ENCODE peak calls at places on chromosomes 11 and 22, in eight cellular contexts. Z is prostate gland, B is spleen, W is esophagus muscularis mucosa, U is K562, P is H1, X is breast epithelium, S is sigmoid colon. C is an unnamed sample.

GRCh38 chr11:5102246-5102645 is 32.9 kb downstream of the OR52E1 start:
- DNase-seq in Z (no peak), P (no peak), U (no peak), X (no peak), S (no peak), B (no peak), W (no peak), C (no peak)

GRCh38 chr11:117877120-117877784 is 794 bp upstream of the FXYD6 start:
- DNase-seq in P (no peak), Z (no peak), S (peak), X (no peak), U (no peak), W (no peak), B (no peak), C (no peak)

GRCh38 chr11:92978226-92979111 is 9.0 kb downstream of the MTNR1B start:
- DNase-seq in U (no peak), P (no peak), B (no peak), S (no peak), X (no peak), Z (no peak), W (no peak), C (no peak)

GRCh38 chr11:75508051-75508561 is 17.6 kb downstream of the GDPD5 start:
- DNase-seq in U (no peak), X (no peak), Z (no peak), W (no peak), P (no peak), B (no peak), S (no peak), C (no peak)

GRCh38 chr11:127895776-127896175 is 691.6 kb downstream of the ETS1 start:
- DNase-seq in P (no peak), Z (no peak), B (no peak), X (no peak), W (no peak), S (no peak), U (no peak), C (no peak)

GRCh38 chr22:37051629-37052385 is at the start of gene KCTD17:
- DNase-seq in W (no peak), U (peak), B (peak), S (peak), X (no peak), P (peak), Z (peak), C (no peak)

GRCh38 chr11:113248702-113249490 is 65.5 kb upstream of the TTC12 start:
- DNase-seq in Z (no peak), B (no peak), W (no peak), S (no peak), U (no peak), X (no peak), P (no peak), C (no peak)

GRCh38 chr11:119829407-119829806 is 100.4 kb upstream of the NECTIN1 start:
- DNase-seq in W (no peak), Z (no peak), U (no peak), B (no peak), P (no peak), S (no peak), X (no peak), C (no peak)

GRCh38 chr11:7486731-7487130 is 1.4 kb downstream of the OLFML1 start:
- DNase-seq in P (no peak), U (no peak), S (no peak), X (no peak), Z (no peak), B (no peak), W (no peak), C (no peak)

GRCh38 chr11:86303257-86303656 is 1.2 kb downstream of the HIKESHI start:
- DNase-seq in P (no peak), S (no peak), B (no peak), W (no peak), Z (no peak), X (no peak), U (no peak), C (no peak)

GRCh38 chr22:45418056-45418769 is 4.7 kb downstream of the RIBC2 start:
- DNase-seq in U (no peak), Z (no peak), P (peak), X (peak), W (no peak), B (no peak), S (no peak), C (peak)

GRCh38 chr22:50167689-50168489 is 2.6 kb upstream of the PANX2 start:
- DNase-seq in W (no peak), P (no peak), S (peak), B (no peak), Z (no peak), U (no peak), X (no peak), C (no peak)

GRCh38 chr22:20551805-20552449 is 44.5 kb downstream of the MED15 start:
- DNase-seq in W (no peak), X (no peak), U (no peak), S (peak), P (no peak), B (peak), Z (no peak), C (peak)

GRCh38 chr11:32302826-32303225 is 132.5 kb downstream of the WT1 start:
- DNase-seq in P (no peak), B (no peak), S (no peak), Z (no peak), W (no peak), U (no peak), X (no peak), C (no peak)

GRCh38 chr11:28100665-28101064 is 7.3 kb downstream of the KIF18A start:
- DNase-seq in U (no peak), B (no peak), Z (no peak), P (no peak), W (no peak), X (no peak), S (no peak), C (no peak)

GRCh38 chr11:83724704-83725114 is 438.5 kb upstream of the CCDC90B start:
- DNase-seq in Z (peak), B (no peak), X (peak), U (no peak), P (peak), W (no peak), S (no peak), C (no peak)

GRCh38 chr11:128898580-128899344 is 7.6 kb downstream of the KCNJ5 start:
- DNase-seq in P (no peak), U (no peak), W (no peak), Z (no peak), S (peak), X (no peak), B (no peak), C (no peak)

GRCh38 chr22:45006101-45006872 is 3.5 kb downstream of the PHF21B start:
- DNase-seq in X (no peak), S (no peak), W (no peak), U (no peak), Z (no peak), B (no peak), P (no peak), C (no peak)

GRCh38 chr11:70606248-70606950 is 208.1 kb downstream of the CTTN start:
- DNase-seq in P (no peak), B (no peak), W (no peak), U (no peak), Z (no peak), S (no peak), X (no peak), C (no peak)

GRCh38 chr22:18095101-18095805 is 15.4 kb upstream of the TUBA8 start:
- DNase-seq in S (no peak), P (no peak), Z (no peak), B (peak), W (no peak), X (no peak), U (no peak), C (no peak)

GRCh38 chr11:33013706-33014105 is 2.0 kb upstream of the DEPDC7 start:
- DNase-seq in Z (no peak), P (no peak), U (no peak), B (no peak), W (no peak), S (no peak), X (no peak), C (no peak)

GRCh38 chr22:24810043-24810749 is 4.2 kb downstream of the SGSM1 start:
- DNase-seq in P (no peak), W (no peak), X (peak), S (peak), B (no peak), U (no peak), Z (peak), C (no peak)

GRCh38 chr11:105100976-105101630 is 38.5 kb downstream of the CARD18 start:
- DNase-seq in S (no peak), B (no peak), P (no peak), U (no peak), W (no peak), Z (no peak), X (no peak), C (no peak)

DNA sequence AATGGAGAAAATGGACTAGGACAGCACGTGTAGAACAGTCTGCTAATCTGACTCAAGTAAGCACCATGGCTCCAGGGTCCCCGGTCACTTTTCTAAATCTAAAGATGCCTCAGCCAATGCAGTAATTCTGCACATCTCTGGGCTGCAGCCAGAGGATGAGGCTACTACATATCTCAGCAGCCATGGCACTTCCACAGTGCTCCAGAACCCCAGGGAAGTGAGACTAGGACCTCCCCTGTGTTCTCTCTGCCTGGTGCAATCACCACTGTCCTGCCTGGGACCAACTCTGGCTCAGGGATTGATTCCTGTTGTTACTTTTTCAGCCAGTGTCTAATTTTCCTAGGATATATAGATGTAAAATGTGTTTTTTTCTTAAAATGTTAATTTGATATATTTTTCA is 129.4 kb upstream of the TOP3B start:
- DNase-seq in U (peak), X (no peak), B (no peak), P (no peak), Z (no peak), S (no peak), W (no peak), C (no peak)
- H3K27ac ChIP-seq in U (no peak), X (no peak), B (peak), P (no peak), Z (no peak), S (no peak), W (no peak), C (no peak)

DNA sequence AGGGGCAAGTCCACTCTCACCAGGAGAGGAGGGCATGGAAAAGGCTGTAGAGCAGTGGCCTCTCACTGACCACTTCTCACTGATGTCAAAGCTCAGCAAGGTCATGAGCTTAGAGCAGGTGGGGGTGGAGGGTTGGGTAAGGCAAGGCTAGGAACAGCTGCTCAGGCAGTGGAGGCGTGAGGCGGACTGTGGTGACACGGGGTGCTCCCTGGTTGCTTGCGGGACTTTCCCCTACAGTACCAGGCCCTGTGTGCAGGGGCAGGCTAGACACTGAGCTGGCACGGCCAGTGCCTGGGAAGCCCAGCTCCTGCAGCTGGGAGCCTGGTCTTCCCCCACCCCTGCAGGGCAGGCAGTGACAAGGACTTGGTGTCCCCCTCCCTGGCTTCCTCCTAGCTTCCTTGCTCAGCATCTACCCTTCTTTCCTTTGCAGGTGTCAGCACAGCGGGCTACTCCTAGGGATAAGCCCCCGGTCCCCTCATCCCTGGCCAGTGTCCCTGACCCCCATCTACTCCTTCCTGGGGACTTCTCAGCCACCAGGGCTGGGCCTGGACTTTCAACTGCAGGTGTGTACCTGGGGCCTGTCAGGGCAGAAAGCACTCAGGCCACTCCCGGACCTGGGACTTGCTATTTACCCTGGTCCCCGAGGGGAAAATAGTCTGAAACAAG is 45.6 kb downstream of the PISD start:
- DNase-seq in W (no peak), U (no peak), S (no peak), P (no peak), B (peak), Z (no peak), X (no peak), C (no peak)
- TF ChIP-seq POLR2A in W (no peak), U (peak), S (no peak), P (no peak), B (no peak), Z (no peak), X (no peak), C (no peak)

GRCh38 chr11:2303627-2304155 is 1.9 kb downstream of the TSPAN32 start:
- DNase-seq in U (peak), S (no peak), X (peak), W (no peak), B (peak), Z (no peak), P (no peak), C (no peak)

GRCh38 chr11:2306971-2307732 is 5.3 kb downstream of the TSPAN32 start:
- DNase-seq in B (peak), S (peak), X (no peak), U (no peak), P (no peak), Z (no peak), W (no peak), C (peak)

GRCh38 chr11:2304156-2305139 is 2.6 kb downstream of the TSPAN32 start:
- DNase-seq in U (no peak), X (no peak), Z (no peak), W (no peak), B (peak), S (peak), P (peak), C (no peak)

GRCh38 chr11:2305862-2306823 is 4.3 kb downstream of the TSPAN32 start:
- DNase-seq in P (no peak), Z (no peak), U (no peak), S (peak), B (peak), X (no peak), W (no peak), C (peak)

GRCh38 chr11:2305140-2305861 is 3.5 kb downstream of the TSPAN32 start:
- DNase-seq in W (no peak), Z (peak), B (peak), S (peak), P (peak), X (peak), U (peak), C (peak)
- TF ChIP-seq POLR2AphosphoS5 in W (peak), Z (no peak), B (peak), S (peak), P (no peak), X (no peak), U (no peak), C (no peak)

GRCh38 chr11:126482586-126483108 is 127.2 kb downstream of the ST3GAL4 start:
- DNase-seq in W (no peak), S (peak), B (peak), X (no peak), Z (no peak), U (no peak), P (no peak), C (no peak)

GRCh38 chr11:126480410-126481302 is 125.2 kb downstream of the ST3GAL4 start:
- DNase-seq in B (peak), U (peak), X (peak), W (peak), S (peak), Z (peak), P (peak), C (peak)

GRCh38 chr11:126479178-126479930 is 123.9 kb downstream of the ST3GAL4 start:
- DNase-seq in W (no peak), U (no peak), B (peak), P (no peak), S (no peak), Z (no peak), X (no peak), C (no peak)

GRCh38 chr11:126480015-126480409 is 124.5 kb downstream of the ST3GAL4 start:
- DNase-seq in B (peak), Z (no peak), W (no peak), P (no peak), X (no peak), U (no peak), S (no peak), C (no peak)

GRCh38 chr11:126481303-126481680 is 125.8 kb downstream of the ST3GAL4 start:
- DNase-seq in P (no peak), U (no peak), Z (no peak), B (peak), X (no peak), W (no peak), S (no peak), C (peak)
- H3K27ac ChIP-seq in P (no peak), U (no peak), Z (no peak), B (no peak), X (no peak), W (no peak), S (no peak), C (no peak)

GRCh38 chr11:65870706-65871681 is 1.6 kb downstream of the EFEMP2 start:
- DNase-seq in B (peak), U (no peak), X (no peak), P (no peak), S (peak), Z (no peak), W (no peak), C (no peak)

GRCh38 chr11:65871811-65872548 is 620 bp downstream of the EFEMP2 start:
- DNase-seq in Z (no peak), B (no peak), X (no peak), U (no peak), S (peak), W (no peak), P (peak), C (no peak)

GRCh38 chr11:65868907-65869306 is 3.7 kb downstream of the EFEMP2 start:
- DNase-seq in B (no peak), S (no peak), P (no peak), U (no peak), X (no peak), Z (no peak), W (no peak), C (no peak)

GRCh38 chr11:65869643-65870306 is 2.8 kb downstream of the EFEMP2 start:
- DNase-seq in B (peak), S (peak), W (no peak), X (no peak), U (no peak), Z (no peak), P (no peak), C (no peak)

GRCh38 chr11:65870307-65870658 is 2.3 kb downstream of the EFEMP2 start:
- DNase-seq in W (no peak), P (no peak), B (peak), Z (no peak), X (no peak), S (no peak), U (no peak), C (no peak)
- TF ChIP-seq POLR2A in W (no peak), P (no peak), B (no peak), Z (no peak), X (no peak), S (no peak), U (no peak), C (no peak)

GRCh38 chr22:32951807-32952153 is 106.4 kb downstream of the SYN3 start:
- DNase-seq in P (no peak), U (no peak), B (peak), Z (no peak), W (no peak), S (no peak), X (no peak), C (no peak)
- TF ChIP-seq POLR2AphosphoS5 in P (no peak), U (no peak), B (peak), Z (no peak), W (no peak), S (no peak), X (no peak), C (no peak)

GRCh38 chr11:45881708-45882368 is 3.6 kb upstream of the MAPK8IP1 start:
- DNase-seq in P (no peak), Z (no peak), B (no peak), W (no peak), X (peak), U (no peak), S (no peak), C (no peak)

GRCh38 chr11:45877845-45878244 is 7.6 kb upstream of the MAPK8IP1 start:
- DNase-seq in P (no peak), Z (no peak), U (peak), W (no peak), S (no peak), B (no peak), X (no peak), C (no peak)

GRCh38 chr11:45884596-45885185 is 760 bp upstream of the MAPK8IP1 start:
- DNase-seq in W (no peak), Z (no peak), X (no peak), U (no peak), P (no peak), B (no peak), S (no peak), C (no peak)

GRCh38 chr11:45879803-45880685 is 5.4 kb upstream of the MAPK8IP1 start:
- DNase-seq in X (no peak), W (no peak), B (no peak), P (no peak), S (no peak), Z (no peak), U (peak), C (no peak)

DNA sequence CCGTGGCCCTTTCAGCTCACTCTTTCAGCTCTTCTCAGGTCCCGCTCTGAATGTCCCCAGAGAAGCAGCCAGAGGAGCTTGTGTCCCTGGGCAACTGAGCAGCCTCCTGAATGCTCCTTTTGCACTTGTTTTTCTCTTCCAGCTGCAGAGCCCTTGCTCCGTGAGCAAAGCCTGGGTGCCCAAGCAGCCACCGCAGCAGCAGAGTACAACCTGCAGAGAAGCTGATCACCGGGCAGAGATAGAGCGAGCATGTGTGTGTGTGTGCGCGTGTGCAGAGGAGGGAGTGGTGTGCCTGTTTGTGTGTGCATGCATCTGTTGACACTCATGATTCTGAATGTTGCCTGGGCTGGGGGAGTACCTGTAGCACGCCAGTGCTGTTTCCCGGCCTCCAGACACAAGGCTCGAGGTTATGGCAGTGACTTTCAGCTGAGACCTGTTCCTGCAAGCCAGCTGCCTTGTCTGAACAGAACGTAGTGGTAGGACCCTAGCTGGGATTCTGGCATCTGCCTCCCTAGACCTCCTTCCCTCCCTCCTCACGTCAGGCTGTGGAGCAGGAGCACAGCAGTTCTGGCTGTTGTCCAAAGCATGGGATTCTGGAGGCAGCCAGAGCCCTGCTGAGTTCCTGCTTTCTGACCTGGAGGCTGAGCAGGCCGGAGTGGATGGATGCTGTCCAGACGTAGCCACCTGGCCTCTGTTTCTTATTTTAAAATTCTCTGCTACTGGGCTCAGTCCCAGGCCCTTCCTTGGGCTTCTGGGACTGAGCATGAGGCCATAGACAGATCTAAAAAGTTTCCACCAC is 4.5 kb upstream of the MAPK8IP1 start:
- DNase-seq in X (no peak), P (no peak), Z (no peak), W (no peak), B (no peak), S (peak), U (no peak), C (no peak)
- H3K27ac ChIP-seq in X (no peak), P (no peak), Z (no peak), W (no peak), B (no peak), S (peak), U (peak), C (no peak)

DNA sequence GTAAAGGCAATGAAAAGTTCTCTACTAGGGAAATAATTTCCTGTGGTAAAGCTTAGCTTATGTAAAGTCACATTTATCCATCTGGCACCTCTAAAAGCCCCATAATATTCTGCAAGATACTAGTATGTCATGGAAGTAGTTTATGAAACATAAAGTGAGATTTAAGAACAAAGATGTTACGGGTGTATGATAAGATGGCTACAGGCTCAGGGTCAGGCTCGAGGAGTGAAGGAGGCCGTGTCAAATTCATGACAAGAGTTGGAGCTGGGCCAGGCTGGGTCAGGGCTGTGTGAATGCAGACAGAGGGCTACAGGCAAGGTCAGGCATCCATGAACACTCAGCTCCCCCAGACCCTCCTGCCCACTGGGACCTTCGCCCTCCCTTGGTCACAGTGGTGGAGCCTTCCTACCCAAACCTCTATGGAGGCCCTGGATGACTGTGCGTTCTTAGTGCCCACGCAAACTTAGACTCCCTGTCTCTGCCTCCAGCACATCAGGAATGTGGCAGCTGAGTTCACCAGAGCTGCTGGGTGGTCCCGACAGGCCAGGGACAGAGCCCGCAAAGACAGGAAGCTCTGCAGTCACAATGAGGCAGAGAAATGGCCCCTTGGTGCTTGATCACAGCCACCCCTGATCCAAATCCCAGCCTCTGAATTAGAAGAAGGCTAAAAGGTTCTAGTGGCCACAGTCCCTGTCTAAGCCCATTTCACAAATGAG is 14.8 kb downstream of the IGLL5 start:
- DNase-seq in Z (no peak), S (no peak), B (peak), P (no peak), X (no peak), W (no peak), U (peak), C (no peak)
- TF ChIP-seq POLR2A in Z (no peak), S (no peak), B (no peak), P (no peak), X (no peak), W (no peak), U (no peak), C (no peak)